ENCODE peak calls at places on chromosome 15, in eight cellular contexts. E is kidney epithelial cell; R is activated CD8-positive, alpha-beta T cell treated with anti-CD3 and anti-CD28 coated beads for 36 hours; M is NCI-H748 treated with DMSO at 0.1 percent for 48 hours; Y is stimulated activated CD8-positive, alpha-beta memory T cell treated with anti-CD3 and anti-CD28 coated beads, Interleukin-4, amount 100 ng/mL, for 24 hours; O is GM12892; C is activated CD4-positive, alpha-beta T cell treated with anti-CD3 and anti-CD28 coated beads, Interleukin-2, amount 50 U/mL, for 48 hours; F is fibroblast of lung. G is an unnamed sample.

GRCh38 chr15:56243117-56243773 is 434 bp downstream of the RFX7 start:
- DNase-seq in C (peak), F (peak), O (peak), E (no peak), R (peak), M (peak), Y (peak), G (peak)

GRCh38 chr15:34348735-34349300 is 5.7 kb downstream of the NUTM1 start:
- DNase-seq in E (no peak), F (no peak), O (no peak), R (no peak), C (no peak), M (no peak), Y (no peak), G (no peak)

GRCh38 chr15:58761010-58761388 is 10.1 kb upstream of the MINDY2 start:
- DNase-seq in Y (no peak), O (no peak), R (peak), E (no peak), M (no peak), F (no peak), C (no peak), G (no peak)

GRCh38 chr15:66673410-66674322 is 28.4 kb upstream of the SMAD6 start:
- DNase-seq in M (no peak), F (no peak), O (no peak), Y (no peak), C (peak), E (no peak), R (peak), G (no peak)

GRCh38 chr15:39976291-39977274 is 42.7 kb downstream of the EIF2AK4 start:
- DNase-seq in E (peak), O (no peak), C (no peak), Y (no peak), R (no peak), F (peak), M (peak), G (peak)

GRCh38 chr15:42059661-42060476 is 34.5 kb downstream of the PLA2G4D start:
- DNase-seq in O (no peak), R (peak), F (peak), Y (peak), M (peak), E (no peak), C (peak), G (peak)

GRCh38 chr15:82139823-82140268 is 94.0 kb upstream of the MEX3B start:
- DNase-seq in O (no peak), Y (no peak), R (no peak), F (peak), C (no peak), M (no peak), E (no peak), G (peak)

GRCh38 chr15:90711842-90712241 is 5.3 kb upstream of the BLM start:
- DNase-seq in C (no peak), O (no peak), E (no peak), R (no peak), F (no peak), Y (no peak), M (no peak), G (no peak)

GRCh38 chr15:92907880-92908279 is 7.8 kb downstream of the CHD2 start:
- DNase-seq in F (peak), R (peak), O (no peak), Y (no peak), E (peak), M (no peak), C (no peak), G (no peak)

GRCh38 chr15:26873846-26874245 is 7.0 kb downstream of the GABRA5 start:
- DNase-seq in F (peak), Y (no peak), M (no peak), E (no peak), C (no peak), R (no peak), O (no peak), G (no peak)

GRCh38 chr15:34799149-34799824 is 3.9 kb upstream of the ACTC1 start:
- DNase-seq in C (no peak), O (no peak), F (peak), R (no peak), Y (no peak), E (no peak), M (no peak), G (peak)

GRCh38 chr15:68303560-68304436 is 26.3 kb downstream of the FEM1B start:
- DNase-seq in R (no peak), C (no peak), M (no peak), O (no peak), F (no peak), Y (no peak), E (no peak), G (no peak)

GRCh38 chr15:92848852-92849598 is 51.1 kb upstream of the CHD2 start:
- DNase-seq in M (no peak), E (no peak), Y (no peak), C (peak), R (peak), F (peak), O (peak), G (no peak)

GRCh38 chr15:96273317-96274086 is 57.0 kb upstream of the NR2F2 start:
- DNase-seq in R (peak), F (peak), M (no peak), O (no peak), Y (peak), E (peak), C (peak), G (no peak)

GRCh38 chr15:30905821-30906220 is 2.1 kb downstream of the FAN1 start:
- DNase-seq in C (no peak), O (no peak), R (no peak), E (no peak), M (no peak), F (no peak), Y (no peak), G (no peak)

G was measured in NCI-H1092 treated with DMSO at 0.1 percent for 48 hours.